ENCODE peak calls at places on chromosomes 11 and 22, in four cellular contexts. V is H9, J is fibroblast of gingiva, R is HCT116. M is an unnamed sample.

GRCh38 chr22:24414984-24415945 is 12.1 kb upstream of the ADORA2A start:
- DNase-seq in V (no peak), J (peak), R (no peak), M (no peak)

GRCh38 chr11:64230209-64230984 is at the start of gene DNAJC4:
- DNase-seq in V (peak), J (peak), R (peak), M (peak)

GRCh38 chr22:23098718-23099524 is 28.6 kb downstream of the GNAZ start:
- DNase-seq in V (no peak), J (no peak), R (no peak), M (no peak)

GRCh38 chr22:45917146-45917545 is 59.8 kb downstream of the WNT7B start:
- DNase-seq in V (no peak), J (no peak), R (no peak), M (no peak)

GRCh38 chr11:31810779-31811647 is at the start of gene PAX6:
- DNase-seq in V (peak), J (no peak), R (peak), M (peak)

GRCh38 chr11:70882716-70883085 is 369.7 kb downstream of the SHANK2 start:
- DNase-seq in V (no peak), J (no peak), R (no peak), M (no peak)

GRCh38 chr22:28893810-28894209 is 10.4 kb downstream of the ZNRF3 start:
- DNase-seq in V (no peak), J (no peak), R (no peak), M (no peak)

GRCh38 chr11:75166791-75167190 is 15.9 kb downstream of the SLCO2B1 start:
- DNase-seq in V (no peak), J (no peak), R (no peak), M (no peak)

GRCh38 chr22:29096736-29097669 is 24.2 kb downstream of the KREMEN1 start:
- DNase-seq in V (no peak), J (peak), R (no peak), M (peak)

GRCh38 chr11:42465613-42466012 is 846.2 kb upstream of the API5 start:
- DNase-seq in V (no peak), J (no peak), R (no peak), M (no peak)

GRCh38 chr22:36486619-36487384 is 5.4 kb upstream of the TXN2 start:
- DNase-seq in V (peak), J (peak), R (no peak), M (peak)

GRCh38 chr22:42304021-42304790 is 33.8 kb upstream of the TCF20 start:
- DNase-seq in V (no peak), J (no peak), R (no peak), M (no peak)

GRCh38 chr11:19232910-19233503 is 7.7 kb downstream of the E2F8 start:
- DNase-seq in V (no peak), J (peak), R (peak), M (no peak)

GRCh38 chr11:132125855-132126841 is 755.7 kb downstream of the NTM start:
- DNase-seq in V (peak), J (peak), R (no peak), M (peak)

GRCh38 chr11:126090452-126090851 is 27.8 kb upstream of the CDON start:
- DNase-seq in V (no peak), J (no peak), R (no peak), M (no peak)

GRCh38 chr11:71948314-71949027 is 19.6 kb downstream of the RNF121 start:
- DNase-seq in V (no peak), J (no peak), R (no peak), M (no peak)

GRCh38 chr11:45106440-45106839 is 40.0 kb upstream of the PRDM11 start:
- DNase-seq in V (no peak), J (no peak), R (no peak), M (no peak)

GRCh38 chr11:72984448-72985077 is 157.6 kb downstream of the FCHSD2 start:
- DNase-seq in V (no peak), J (no peak), R (no peak), M (peak)

GRCh38 chr11:120807414-120808150 is 216.3 kb upstream of the TBCEL start:
- DNase-seq in V (peak), J (peak), R (no peak), M (no peak)